ENCODE peak calls at places on chromosomes 16 and 17, in six cellular contexts. One of them, this sample, is unnamed.
A peak's percentile ranks its signal among the peaks of the same experiment; 100 is the strongest.

GRCh38 chr17:40432864-40433528 is 10.3 kb upstream of the IGFBP4 start:
- DNase-seq in astrocyte: peak; percentile 70
- DNase-seq in HFFc6: no peak
- DNase-seq in prostate gland: no peak
- DNase-seq in lung: no peak
- DNase-seq in B cell: no peak
- DNase-seq in this sample: no peak

GRCh38 chr16:1407749-1408148 is 6.8 kb downstream of the UNKL start:
- DNase-seq in B cell: no peak
- DNase-seq in astrocyte: peak; percentile 34
- DNase-seq in HFFc6: no peak
- DNase-seq in prostate gland: no peak
- DNase-seq in lung: no peak
- DNase-seq in this sample: no peak

GRCh38 chr16:22161999-22162657 is at the start of gene SDR42E2:
- DNase-seq in B cell: peak; percentile 54
- DNase-seq in lung: no peak
- DNase-seq in astrocyte: no peak
- DNase-seq in HFFc6: no peak
- DNase-seq in prostate gland: no peak
- DNase-seq in this sample: no peak

GRCh38 chr16:61555718-61556441 is 480.4 kb downstream of the CDH8 start:
- DNase-seq in B cell: no peak
- DNase-seq in astrocyte: no peak
- DNase-seq in HFFc6: no peak
- DNase-seq in lung: no peak
- DNase-seq in prostate gland: no peak
- DNase-seq in this sample: no peak

GRCh38 chr17:49691086-49691676 is 13.3 kb upstream of the SPOP start:
- DNase-seq in astrocyte: peak; percentile 83
- DNase-seq in prostate gland: no peak
- DNase-seq in B cell: no peak
- DNase-seq in HFFc6: peak; percentile 21
- DNase-seq in lung: no peak
- DNase-seq in this sample: no peak

GRCh38 chr17:50787106-50787505 is 19.8 kb upstream of the ANKRD40CL start:
- DNase-seq in astrocyte: no peak
- DNase-seq in B cell: no peak
- DNase-seq in lung: no peak
- DNase-seq in HFFc6: no peak
- DNase-seq in prostate gland: peak; percentile 27
- DNase-seq in this sample: no peak

GRCh38 chr17:76159157-76159556 is 18.1 kb upstream of the FOXJ1 start:
- DNase-seq in HFFc6: no peak
- DNase-seq in lung: no peak
- DNase-seq in prostate gland: no peak
- DNase-seq in astrocyte: no peak
- DNase-seq in B cell: no peak
- DNase-seq in this sample: no peak

GRCh38 chr17:2749058-2749783 is at the start of gene CCDC92B:
- DNase-seq in lung: no peak
- DNase-seq in prostate gland: no peak
- DNase-seq in B cell: no peak
- DNase-seq in astrocyte: no peak
- DNase-seq in HFFc6: no peak
- DNase-seq in this sample: no peak

GRCh38 chr16:57299009-57299718 is 14.7 kb upstream of the PLLP start:
- DNase-seq in HFFc6: no peak
- DNase-seq in lung: peak; percentile 63
- DNase-seq in prostate gland: no peak
- DNase-seq in B cell: no peak
- DNase-seq in astrocyte: no peak
- DNase-seq in this sample: no peak

GRCh38 chr17:48470388-48471034 is 40.5 kb upstream of the SKAP1 start:
- DNase-seq in B cell: no peak
- DNase-seq in lung: no peak
- DNase-seq in HFFc6: peak; percentile 38
- DNase-seq in prostate gland: no peak
- DNase-seq in astrocyte: peak; percentile 59
- DNase-seq in this sample: no peak

GRCh38 chr16:600781-601180 is 10.9 kb downstream of the RAB40C start:
- DNase-seq in HFFc6: no peak
- DNase-seq in lung: no peak
- DNase-seq in prostate gland: no peak
- DNase-seq in astrocyte: no peak
- DNase-seq in B cell: no peak
- DNase-seq in this sample: no peak

GRCh38 chr17:47243737-47244598 is 9.7 kb upstream of the ITGB3 start:
- DNase-seq in prostate gland: no peak
- DNase-seq in lung: no peak
- DNase-seq in astrocyte: no peak
- DNase-seq in HFFc6: no peak
- DNase-seq in B cell: no peak
- DNase-seq in this sample: no peak

GRCh38 chr17:75152523-75152922 is 1.8 kb downstream of the JPT1 start:
- DNase-seq in HFFc6: no peak
- DNase-seq in astrocyte: no peak
- DNase-seq in prostate gland: no peak
- DNase-seq in B cell: no peak
- DNase-seq in lung: no peak
- DNase-seq in this sample: no peak

GRCh38 chr16:8936421-8936820 is 27.3 kb downstream of the USP7 start:
- DNase-seq in astrocyte: peak; percentile 73
- DNase-seq in prostate gland: peak; percentile 13
- DNase-seq in HFFc6: peak; percentile 31
- DNase-seq in B cell: peak; percentile 66
- DNase-seq in lung: no peak
- DNase-seq in this sample: peak; percentile 81

GRCh38 chr17:6716736-6717135 is 3.6 kb upstream of the SLC13A5 start:
- DNase-seq in B cell: no peak
- DNase-seq in astrocyte: no peak
- DNase-seq in prostate gland: no peak
- DNase-seq in HFFc6: no peak
- DNase-seq in lung: no peak
- DNase-seq in this sample: no peak

GRCh38 chr16:1639840-1640239 is 27.7 kb downstream of the CRAMP1 start:
- DNase-seq in B cell: no peak
- DNase-seq in astrocyte: no peak
- DNase-seq in HFFc6: no peak
- DNase-seq in prostate gland: no peak
- DNase-seq in lung: no peak
- DNase-seq in this sample: no peak

GRCh38 chr17:16939606-16940115 is 32.3 kb downstream of the TNFRSF13B start:
- DNase-seq in HFFc6: no peak
- DNase-seq in prostate gland: no peak
- DNase-seq in B cell: no peak
- DNase-seq in astrocyte: no peak
- DNase-seq in lung: no peak
- DNase-seq in this sample: no peak

GRCh38 chr17:47698749-47699535 is 5.0 kb downstream of the TBKBP1 start:
- DNase-seq in HFFc6: peak; percentile 37
- DNase-seq in astrocyte: no peak
- DNase-seq in prostate gland: peak; percentile 22
- DNase-seq in B cell: peak; percentile 81
- DNase-seq in lung: peak; percentile 70
- DNase-seq in this sample: peak; percentile 68

GRCh38 chr17:62876664-62877411 is 68.7 kb upstream of the MARCHF10 start:
- DNase-seq in HFFc6: no peak
- DNase-seq in prostate gland: no peak
- DNase-seq in lung: no peak
- DNase-seq in astrocyte: peak; percentile 61
- DNase-seq in B cell: no peak
- DNase-seq in this sample: no peak

GRCh38 chr17:50947844-50948514 is 81.8 kb upstream of the TOB1 start:
- DNase-seq in HFFc6: no peak
- DNase-seq in B cell: no peak
- DNase-seq in lung: peak; percentile 76
- DNase-seq in prostate gland: peak; percentile 85
- DNase-seq in astrocyte: no peak
- DNase-seq in this sample: no peak

GRCh38 chr16:82738699-82739098 is 111.9 kb downstream of the CDH13 start:
- DNase-seq in astrocyte: no peak
- DNase-seq in B cell: no peak
- DNase-seq in lung: no peak
- DNase-seq in HFFc6: peak; percentile 17
- DNase-seq in prostate gland: no peak
- DNase-seq in this sample: peak; percentile 15
- TF ChIP-seq CTCF in astrocyte: peak; percentile 36
- TF ChIP-seq CTCF in B cell: no peak
- TF ChIP-seq CTCF in lung: no peak
- TF ChIP-seq CTCF in HFFc6: peak; percentile 69
- TF ChIP-seq CTCF in prostate gland: no peak
- TF ChIP-seq CTCF in this sample: peak; percentile 26

GRCh38 chr17:46193626-46194392 is 580 bp upstream of the KANSL1 start:
- DNase-seq in HFFc6: peak; percentile 92
- DNase-seq in lung: peak; percentile 99
- DNase-seq in B cell: peak; percentile 92
- DNase-seq in prostate gland: peak; percentile 93
- DNase-seq in astrocyte: peak; percentile 90
- DNase-seq in this sample: peak; percentile 98
- TF ChIP-seq CTCF in HFFc6: peak; percentile 58
- TF ChIP-seq CTCF in lung: no peak
- TF ChIP-seq CTCF in B cell: no peak
- TF ChIP-seq CTCF in prostate gland: peak; percentile 12
- TF ChIP-seq CTCF in astrocyte: no peak
- TF ChIP-seq CTCF in this sample: no peak

GRCh38 chr16:71883849-71884638 is at the start of gene ZNF821:
- DNase-seq in B cell: peak; percentile 91
- DNase-seq in prostate gland: peak; percentile 79
- DNase-seq in lung: peak; percentile 58
- DNase-seq in astrocyte: peak; percentile 60
- DNase-seq in HFFc6: peak; percentile 27
- DNase-seq in this sample: peak; percentile 87
- TF ChIP-seq CTCF in B cell: peak; percentile 66
- TF ChIP-seq CTCF in prostate gland: peak; percentile 11
- TF ChIP-seq CTCF in lung: no peak
- TF ChIP-seq CTCF in astrocyte: no peak
- TF ChIP-seq CTCF in HFFc6: peak; percentile 78
- TF ChIP-seq CTCF in this sample: no peak

GRCh38 chr17:79775635-79776034 is 2.3 kb upstream of the CBX2 start:
- DNase-seq in prostate gland: no peak
- DNase-seq in lung: no peak
- DNase-seq in HFFc6: no peak
- DNase-seq in B cell: no peak
- DNase-seq in astrocyte: no peak
- DNase-seq in this sample: no peak
- TF ChIP-seq CTCF in prostate gland: no peak
- TF ChIP-seq CTCF in lung: no peak
- TF ChIP-seq CTCF in HFFc6: no peak
- TF ChIP-seq CTCF in B cell: no peak
- TF ChIP-seq CTCF in astrocyte: no peak
- TF ChIP-seq CTCF in this sample: no peak

DNA sequence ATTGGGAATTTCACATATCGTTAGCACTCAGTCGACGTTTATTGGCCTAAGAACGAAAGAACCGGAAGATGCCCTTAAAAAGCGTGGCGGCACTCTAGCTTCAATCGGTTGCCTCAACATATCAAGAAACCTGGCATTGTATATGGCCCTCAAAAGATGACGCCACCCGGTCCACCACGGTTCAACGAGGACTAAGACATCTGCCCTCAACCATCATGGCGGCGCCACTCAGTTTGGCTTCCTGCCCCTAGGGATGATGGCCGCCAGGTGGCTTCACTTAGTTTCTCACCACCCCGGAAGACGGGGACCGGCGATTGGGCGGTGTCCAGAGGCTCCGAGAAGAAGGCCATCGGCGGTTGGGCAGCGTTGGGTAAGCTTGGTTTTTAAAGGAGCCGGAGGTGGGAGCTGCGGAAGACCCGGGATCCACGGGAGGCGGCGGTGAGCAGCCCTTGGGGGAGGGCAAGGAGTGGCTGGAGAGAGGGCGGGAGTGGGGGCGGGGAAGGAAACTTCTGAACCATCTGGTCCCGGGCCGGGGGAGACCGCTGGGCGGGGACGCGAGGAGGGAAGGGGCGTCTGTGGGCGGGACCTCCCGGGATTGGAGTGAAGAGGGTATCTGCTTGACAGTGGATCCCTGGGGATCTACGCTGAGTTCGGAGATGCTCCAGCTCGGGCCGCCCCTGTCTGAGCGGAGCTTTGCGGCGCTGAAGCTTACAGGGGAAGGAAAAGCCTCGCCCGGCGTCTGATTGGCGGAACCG is at the start of gene PRR14:
- DNase-seq in lung: peak; percentile 100
- DNase-seq in astrocyte: peak; percentile 97
- DNase-seq in B cell: peak; percentile 97
- DNase-seq in prostate gland: peak; percentile 100
- DNase-seq in HFFc6: peak; percentile 99
- DNase-seq in this sample: peak; percentile 100
- TF ChIP-seq CTCF in lung: peak; percentile 50
- TF ChIP-seq CTCF in astrocyte: no peak
- TF ChIP-seq CTCF in B cell: no peak
- TF ChIP-seq CTCF in prostate gland: no peak
- TF ChIP-seq CTCF in HFFc6: peak; percentile 76
- TF ChIP-seq CTCF in this sample: no peak

GRCh38 chr17:19399750-19400450 is 11.1 kb upstream of the RNF112 start:
- DNase-seq in prostate gland: no peak
- DNase-seq in lung: no peak
- DNase-seq in astrocyte: no peak
- DNase-seq in HFFc6: no peak
- DNase-seq in B cell: no peak
- DNase-seq in this sample: no peak

GRCh38 chr17:19398301-19399181 is 11.6 kb upstream of the MFAP4 start:
- DNase-seq in astrocyte: no peak
- DNase-seq in lung: peak; percentile 71
- DNase-seq in B cell: no peak
- DNase-seq in HFFc6: no peak
- DNase-seq in prostate gland: no peak
- DNase-seq in this sample: no peak

GRCh38 chr17:19392303-19392702 is 5.3 kb upstream of the MFAP4 start:
- DNase-seq in lung: no peak
- DNase-seq in B cell: no peak
- DNase-seq in HFFc6: no peak
- DNase-seq in prostate gland: no peak
- DNase-seq in astrocyte: no peak
- DNase-seq in this sample: no peak

GRCh38 chr17:19401321-19402010 is 9.6 kb upstream of the RNF112 start:
- DNase-seq in HFFc6: no peak
- DNase-seq in prostate gland: no peak
- DNase-seq in lung: no peak
- DNase-seq in B cell: no peak
- DNase-seq in astrocyte: no peak
- DNase-seq in this sample: no peak

DNA sequence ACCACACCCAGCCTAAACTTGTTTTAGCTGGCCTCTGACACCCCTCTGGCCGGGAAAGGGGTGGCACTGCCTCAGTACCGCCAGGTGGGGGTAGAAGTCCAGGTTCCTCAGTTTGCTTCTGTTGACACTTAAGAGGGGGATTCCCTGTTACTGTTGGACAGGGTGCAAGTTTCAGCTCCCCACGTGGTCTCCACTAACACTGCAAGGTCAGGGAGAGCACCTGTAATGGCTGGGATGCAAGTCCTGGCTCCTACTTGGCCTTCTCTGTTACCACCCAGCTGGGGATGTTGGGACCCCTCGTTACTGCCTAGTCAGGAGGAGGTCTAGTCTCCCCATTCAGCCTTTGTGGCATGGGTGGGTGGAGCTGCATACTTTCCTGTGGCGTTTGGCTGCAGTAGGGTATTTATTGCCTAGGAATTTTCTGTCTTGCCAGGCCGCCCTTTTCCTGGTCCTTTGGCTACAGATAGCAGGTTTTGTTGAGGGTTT is 10.6 kb upstream of the MFAP4 start:
- DNase-seq in lung: no peak
- DNase-seq in HFFc6: no peak
- DNase-seq in astrocyte: no peak
- DNase-seq in prostate gland: no peak
- DNase-seq in B cell: no peak
- DNase-seq in this sample: peak; percentile 46
- TF ChIP-seq CTCF in lung: no peak
- TF ChIP-seq CTCF in HFFc6: peak; percentile 7
- TF ChIP-seq CTCF in astrocyte: no peak
- TF ChIP-seq CTCF in prostate gland: no peak
- TF ChIP-seq CTCF in B cell: no peak
- TF ChIP-seq CTCF in this sample: peak; percentile 45

This sample was measured in GM12865.